ENCODE peak calls at places on chromosomes 13 and 19, in eight cellular contexts. V is neural progenitor cell, D is MM.1S, X is OCI-LY7, Q is fibroblast of lung, R is IMR-90, O is PC-3, B is HepG2. G is an unnamed sample.

GRCh38 chr13:50697746-50698526 is 145.6 kb downstream of the DLEU7 start:
- DNase-seq in V (no peak), D (no peak), X (no peak), Q (no peak), R (no peak), O (no peak), B (no peak), G (no peak)

GRCh38 chr13:50149932-50150331 is 134.7 kb downstream of the KCNRG start:
- DNase-seq in V (no peak), D (no peak), X (no peak), Q (no peak), R (no peak), O (no peak), B (no peak), G (no peak)

GRCh38 chr19:14563989-14564650 is 7.7 kb downstream of the NDUFB7 start:
- DNase-seq in V (peak), D (no peak), X (peak), Q (no peak), R (no peak), O (peak), B (no peak), G (peak)

GRCh38 chr13:46211521-46212351 is at the start of gene LRRC63:
- DNase-seq in V (peak), D (peak), X (no peak), Q (peak), R (no peak), O (peak), B (no peak), G (peak)

GRCh38 chr13:33776510-33776909 is 41.4 kb upstream of the RFC3 start:
- DNase-seq in V (no peak), D (no peak), X (no peak), Q (no peak), R (no peak), O (no peak), B (no peak), G (no peak)

GRCh38 chr19:52584686-52585085 is 14.6 kb downstream of the ZNF701 start:
- DNase-seq in V (no peak), D (no peak), X (no peak), Q (no peak), R (no peak), O (no peak), B (no peak), G (no peak)

GRCh38 chr13:20231839-20232555 is at the start of gene GJB6:
- DNase-seq in V (peak), D (no peak), X (no peak), Q (no peak), R (no peak), O (no peak), B (no peak), G (no peak)

GRCh38 chr13:71831716-71832115 is 35.3 kb downstream of the DACH1 start:
- DNase-seq in V (peak), D (no peak), X (no peak), Q (no peak), R (no peak), O (no peak), B (no peak), G (no peak)

GRCh38 chr19:50148528-50148927 is 14.6 kb downstream of the IZUMO2 start:
- DNase-seq in V (no peak), D (no peak), X (no peak), Q (no peak), R (no peak), O (no peak), B (no peak), G (no peak)

DNA sequence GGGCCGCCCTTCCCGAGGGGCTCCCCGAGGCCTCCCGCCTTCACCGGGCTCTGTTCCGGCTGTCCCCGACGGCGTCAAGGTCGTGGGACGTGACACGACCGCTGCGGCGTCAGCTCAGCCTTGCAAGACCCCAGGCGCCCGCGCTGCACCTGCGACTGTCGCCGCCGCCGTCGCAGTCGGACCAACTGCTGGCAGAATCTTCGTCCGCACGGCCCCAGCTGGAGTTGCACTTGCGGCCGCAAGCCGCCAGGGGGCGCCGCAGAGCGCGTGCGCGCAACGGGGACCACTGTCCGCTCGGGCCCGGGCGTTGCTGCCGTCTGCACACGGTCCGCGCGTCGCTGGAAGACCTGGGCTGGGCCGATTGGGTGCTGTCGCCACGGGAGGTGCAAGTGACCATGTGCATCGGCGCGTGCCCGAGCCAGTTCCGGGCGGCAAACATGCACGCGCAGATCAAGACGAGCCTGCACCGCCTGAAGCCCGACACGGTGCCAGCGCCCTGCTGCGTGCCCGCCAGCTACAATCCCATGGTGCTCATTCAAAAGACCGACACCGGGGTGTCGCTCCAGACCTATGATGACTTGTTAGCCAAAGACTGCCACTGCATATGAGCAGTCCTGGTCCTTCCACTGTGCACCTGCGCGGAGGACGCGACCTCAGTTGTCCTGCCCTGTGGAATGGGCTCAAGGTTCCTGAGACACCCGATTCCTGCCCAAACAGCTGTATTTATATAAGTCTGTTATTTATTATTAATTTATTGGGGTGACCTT is 2.6 kb downstream of the GDF15 start:
- DNase-seq in V (peak), D (peak), X (peak), Q (peak), R (no peak), O (peak), B (peak), G (peak)
- H3K4me2 ChIP-seq in V (peak), D (peak), X (peak), Q (peak), R (peak), O (peak), B (peak), G (peak)

GRCh38 chr19:46471778-46472543 is 598 bp upstream of the PNMA8A start:
- DNase-seq in V (no peak), D (no peak), X (no peak), Q (no peak), R (no peak), O (no peak), B (no peak), G (no peak)
- H3K27ac ChIP-seq in V (no peak), D (no peak), X (no peak), Q (no peak), R (no peak), O (no peak), B (no peak), G (no peak)

GRCh38 chr19:34838248-34838647 is 65.2 kb upstream of the ZNF599 start:
- DNase-seq in V (peak), D (no peak), X (peak), Q (peak), R (no peak), O (peak), B (peak), G (no peak)
- H2AFZ ChIP-seq in V (peak), D (no peak), X (no peak), Q (no peak), R (peak), O (no peak), B (no peak), G (no peak)

GRCh38 chr13:51778407-51778806 is 25.6 kb downstream of the DHRS12 start:
- DNase-seq in V (no peak), D (no peak), X (no peak), Q (no peak), R (no peak), O (no peak), B (no peak), G (no peak)
- H3K4me2 ChIP-seq in V (no peak), D (no peak), X (no peak), Q (no peak), R (no peak), O (no peak), B (no peak), G (no peak)

GRCh38 chr19:45782162-45782623 is at the start of gene DMPK:
- DNase-seq in V (no peak), D (no peak), X (no peak), Q (no peak), R (no peak), O (no peak), B (no peak), G (no peak)
- H3K27ac ChIP-seq in V (no peak), D (no peak), X (no peak), Q (peak), R (peak), O (peak), B (no peak), G (no peak)

GRCh38 chr13:44786724-44787123 is 202.5 kb downstream of the NUFIP1 start:
- DNase-seq in V (no peak), D (no peak), X (no peak), Q (peak), R (no peak), O (no peak), B (no peak), G (no peak)
- H2AFZ ChIP-seq in V (no peak), D (no peak), X (no peak), Q (no peak), R (no peak), O (no peak), B (no peak), G (no peak)